ENCODE peak calls at places on chromosomes 7 and 10, in seven cellular contexts. E is GM12865, U is B cell, T is heart left ventricle, A is right lobe of liver, N is fibroblast of the aortic adventitia, D is left lung. V is an unnamed sample.

GRCh38 chr10:1382711-1383110 is 326.5 kb downstream of the WDR37 start:
- DNase-seq in T (no peak), U (no peak), N (no peak), D (no peak), A (peak), E (no peak), V (peak)

GRCh38 chr10:792083-792791 is 102.8 kb upstream of the DIP2C start:
- DNase-seq in A (peak), U (no peak), T (no peak), E (no peak), N (no peak), D (no peak), V (no peak)

GRCh38 chr10:127142141-127142540 is 54.2 kb downstream of the INSYN2A start:
- DNase-seq in D (no peak), T (no peak), U (no peak), N (no peak), E (no peak), A (no peak), V (no peak)

GRCh38 chr10:86664370-86665217 is 3.7 kb upstream of the LDB3 start:
- DNase-seq in U (no peak), D (no peak), N (no peak), A (no peak), E (no peak), T (peak), V (no peak)

GRCh38 chr10:60426425-60426824 is 36.8 kb upstream of the ANK3 start:
- DNase-seq in D (no peak), A (no peak), U (no peak), E (no peak), T (no peak), N (peak), V (no peak)

GRCh38 chr7:144459635-144460034 is 56.1 kb upstream of the NOBOX start:
- DNase-seq in E (no peak), N (no peak), U (no peak), A (no peak), D (no peak), T (no peak), V (no peak)

GRCh38 chr7:116538138-116538537 is 13.3 kb downstream of the CAV1 start:
- DNase-seq in E (no peak), U (no peak), D (no peak), T (no peak), N (no peak), A (no peak), V (no peak)

GRCh38 chr7:38796636-38797501 is 112.1 kb downstream of the VPS41 start:
- DNase-seq in T (no peak), D (no peak), E (peak), N (peak), A (no peak), U (peak), V (no peak)

GRCh38 chr7:95859434-95859833 is 87.1 kb downstream of the DYNC1I1 start:
- DNase-seq in N (peak), U (no peak), D (no peak), A (no peak), T (no peak), E (no peak), V (no peak)

GRCh38 chr10:104117839-104118323 is 4.1 kb upstream of the SFR1 start:
- DNase-seq in N (peak), U (no peak), A (no peak), T (no peak), E (no peak), D (peak), V (no peak)

GRCh38 chr7:82444220-82445049 is 858 bp upstream of the CACNA2D1 start:
- DNase-seq in U (no peak), N (no peak), E (peak), T (no peak), A (no peak), D (no peak), V (no peak)
- TF ChIP-seq CTCF in U (no peak), N (no peak), E (no peak), T (peak), A (no peak), D (no peak), V (no peak)

DNA sequence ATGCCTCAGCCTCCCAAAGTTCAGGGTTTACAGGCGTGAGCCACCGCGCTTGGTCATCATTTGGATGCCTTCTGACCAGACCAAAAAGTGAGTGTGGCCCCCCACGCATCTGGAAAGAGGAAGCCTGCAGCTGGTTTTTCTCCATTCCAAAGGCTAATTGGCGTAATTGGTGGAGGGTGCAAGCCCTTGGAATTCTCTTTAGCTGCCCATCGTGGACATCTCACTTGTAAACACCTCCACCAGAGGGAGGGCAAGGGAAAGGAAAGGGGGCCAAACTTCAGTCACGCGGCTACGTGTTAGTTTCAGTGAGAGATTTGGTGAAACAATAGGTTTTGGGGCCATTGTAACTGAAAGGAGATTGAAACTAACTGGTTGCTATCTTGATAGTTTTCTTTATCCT is 4.1 kb upstream of the ARHGAP21 start:
- DNase-seq in U (no peak), E (peak), A (no peak), T (no peak), N (no peak), D (no peak), V (no peak)
- TF ChIP-seq CTCF in U (no peak), E (no peak), A (no peak), T (peak), N (no peak), D (no peak), V (peak)

GRCh38 chr7:2145835-2146580 is 86.7 kb downstream of the MAD1L1 start:
- DNase-seq in D (no peak), N (no peak), A (no peak), E (no peak), T (no peak), U (no peak), V (no peak)

GRCh38 chr7:2146676-2147472 is 85.9 kb downstream of the MAD1L1 start:
- DNase-seq in A (no peak), N (no peak), T (no peak), U (no peak), D (no peak), E (no peak), V (no peak)

GRCh38 chr7:2149672-2150444 is 82.9 kb downstream of the MAD1L1 start:
- DNase-seq in U (no peak), N (no peak), T (no peak), D (no peak), A (peak), E (no peak), V (no peak)

GRCh38 chr7:2148814-2149213 is 83.9 kb downstream of the MAD1L1 start:
- DNase-seq in N (no peak), D (no peak), U (no peak), T (no peak), E (no peak), A (no peak), V (no peak)

GRCh38 chr7:2148189-2148588 is 84.6 kb downstream of the MAD1L1 start:
- DNase-seq in N (no peak), A (no peak), T (no peak), D (no peak), E (no peak), U (no peak), V (no peak)
- TF ChIP-seq CTCF in N (no peak), A (no peak), T (no peak), D (no peak), E (peak), U (no peak), V (no peak)

GRCh38 chr10:75210193-75211006 is at the start of gene VDAC2:
- DNase-seq in A (peak), T (peak), D (peak), N (peak), U (peak), E (peak), V (peak)
- TF ChIP-seq CTCF in A (no peak), T (no peak), D (no peak), N (no peak), U (no peak), E (no peak), V (no peak)

V was measured in type B pancreatic cell.